ENCODE peak calls at places on chromosomes 11 and 22, in nine cellular contexts. One of them, this sample, is unnamed.
A peak's percentile ranks its signal among the peaks of the same experiment; 100 is the strongest.

GRCh38 chr11:8033312-8033715 is 46.2 kb downstream of the EIF3F start:
- DNase-seq in mucosa of descending colon: peak; percentile 62
- DNase-seq in neural progenitor cell: peak; percentile 86
- DNase-seq in body of pancreas: peak; percentile 88
- DNase-seq in Peyer's patch: peak; percentile 76
- DNase-seq in endothelial cell: peak; percentile 78
- DNase-seq in adrenal gland: peak; percentile 83
- DNase-seq in fibroblast of lung: peak; percentile 75
- DNase-seq in upper lobe of right lung: peak; percentile 79
- DNase-seq in this sample: peak; percentile 87

GRCh38 chr11:7830740-7831139 is 34.0 kb upstream of the OR5P2 start:
- DNase-seq in mucosa of descending colon: no peak
- DNase-seq in neural progenitor cell: no peak
- DNase-seq in body of pancreas: no peak
- DNase-seq in Peyer's patch: no peak
- DNase-seq in endothelial cell: no peak
- DNase-seq in adrenal gland: no peak
- DNase-seq in fibroblast of lung: no peak
- DNase-seq in upper lobe of right lung: no peak
- DNase-seq in this sample: no peak

GRCh38 chr11:43921561-43922294 is 20.7 kb upstream of the C11orf96 start:
- DNase-seq in mucosa of descending colon: no peak
- DNase-seq in neural progenitor cell: no peak
- DNase-seq in body of pancreas: no peak
- DNase-seq in Peyer's patch: no peak
- DNase-seq in endothelial cell: no peak
- DNase-seq in adrenal gland: no peak
- DNase-seq in fibroblast of lung: no peak
- DNase-seq in upper lobe of right lung: no peak
- DNase-seq in this sample: no peak

GRCh38 chr11:117318738-117319137 is 2.7 kb upstream of the BACE1 start:
- DNase-seq in mucosa of descending colon: no peak
- DNase-seq in neural progenitor cell: no peak
- DNase-seq in body of pancreas: no peak
- DNase-seq in Peyer's patch: no peak
- DNase-seq in endothelial cell: no peak
- DNase-seq in adrenal gland: no peak
- DNase-seq in fibroblast of lung: no peak
- DNase-seq in upper lobe of right lung: no peak
- DNase-seq in this sample: no peak

GRCh38 chr11:134637091-134638015 is 225.3 kb upstream of the B3GAT1 start:
- DNase-seq in mucosa of descending colon: no peak
- DNase-seq in neural progenitor cell: no peak
- DNase-seq in body of pancreas: no peak
- DNase-seq in Peyer's patch: no peak
- DNase-seq in endothelial cell: no peak
- DNase-seq in adrenal gland: no peak
- DNase-seq in fibroblast of lung: no peak
- DNase-seq in upper lobe of right lung: no peak
- DNase-seq in this sample: no peak

GRCh38 chr11:75563978-75564552 is 2.0 kb downstream of the SERPINH1 start:
- DNase-seq in mucosa of descending colon: peak; percentile 76
- DNase-seq in neural progenitor cell: peak; percentile 91
- DNase-seq in body of pancreas: peak; percentile 37
- DNase-seq in Peyer's patch: no peak
- DNase-seq in endothelial cell: peak; percentile 74
- DNase-seq in adrenal gland: peak; percentile 81
- DNase-seq in fibroblast of lung: peak; percentile 91
- DNase-seq in upper lobe of right lung: peak; percentile 77
- DNase-seq in this sample: no peak

GRCh38 chr11:117761993-117762392 is 35.0 kb downstream of the DSCAML1 start:
- DNase-seq in mucosa of descending colon: no peak
- DNase-seq in neural progenitor cell: no peak
- DNase-seq in body of pancreas: no peak
- DNase-seq in Peyer's patch: no peak
- DNase-seq in endothelial cell: no peak
- DNase-seq in adrenal gland: no peak
- DNase-seq in fibroblast of lung: no peak
- DNase-seq in upper lobe of right lung: no peak
- DNase-seq in this sample: no peak

GRCh38 chr11:44010789-44011251 is 37.0 kb upstream of the ACCSL start:
- DNase-seq in mucosa of descending colon: no peak
- DNase-seq in neural progenitor cell: no peak
- DNase-seq in body of pancreas: no peak
- DNase-seq in Peyer's patch: peak; percentile 22
- DNase-seq in endothelial cell: no peak
- DNase-seq in adrenal gland: no peak
- DNase-seq in fibroblast of lung: peak; percentile 52
- DNase-seq in upper lobe of right lung: no peak
- DNase-seq in this sample: no peak

GRCh38 chr11:69718147-69718546 is 14.3 kb upstream of the FGF19 start:
- DNase-seq in mucosa of descending colon: no peak
- DNase-seq in neural progenitor cell: peak; percentile 94
- DNase-seq in body of pancreas: no peak
- DNase-seq in Peyer's patch: no peak
- DNase-seq in endothelial cell: peak; percentile 79
- DNase-seq in adrenal gland: no peak
- DNase-seq in fibroblast of lung: no peak
- DNase-seq in upper lobe of right lung: no peak
- DNase-seq in this sample: peak; percentile 70

GRCh38 chr11:69726019-69726418 is 22.2 kb upstream of the FGF19 start:
- DNase-seq in mucosa of descending colon: no peak
- DNase-seq in neural progenitor cell: no peak
- DNase-seq in body of pancreas: no peak
- DNase-seq in Peyer's patch: no peak
- DNase-seq in endothelial cell: no peak
- DNase-seq in adrenal gland: no peak
- DNase-seq in fibroblast of lung: no peak
- DNase-seq in upper lobe of right lung: no peak
- DNase-seq in this sample: no peak

GRCh38 chr11:69718912-69719311 is 15.1 kb upstream of the FGF19 start:
- DNase-seq in mucosa of descending colon: no peak
- DNase-seq in neural progenitor cell: no peak
- DNase-seq in body of pancreas: no peak
- DNase-seq in Peyer's patch: no peak
- DNase-seq in endothelial cell: no peak
- DNase-seq in adrenal gland: no peak
- DNase-seq in fibroblast of lung: no peak
- DNase-seq in upper lobe of right lung: no peak
- DNase-seq in this sample: no peak

GRCh38 chr11:69721061-69721460 is 17.2 kb upstream of the FGF19 start:
- DNase-seq in mucosa of descending colon: no peak
- DNase-seq in neural progenitor cell: no peak
- DNase-seq in body of pancreas: no peak
- DNase-seq in Peyer's patch: no peak
- DNase-seq in endothelial cell: no peak
- DNase-seq in adrenal gland: no peak
- DNase-seq in fibroblast of lung: no peak
- DNase-seq in upper lobe of right lung: no peak
- DNase-seq in this sample: no peak

DNA sequence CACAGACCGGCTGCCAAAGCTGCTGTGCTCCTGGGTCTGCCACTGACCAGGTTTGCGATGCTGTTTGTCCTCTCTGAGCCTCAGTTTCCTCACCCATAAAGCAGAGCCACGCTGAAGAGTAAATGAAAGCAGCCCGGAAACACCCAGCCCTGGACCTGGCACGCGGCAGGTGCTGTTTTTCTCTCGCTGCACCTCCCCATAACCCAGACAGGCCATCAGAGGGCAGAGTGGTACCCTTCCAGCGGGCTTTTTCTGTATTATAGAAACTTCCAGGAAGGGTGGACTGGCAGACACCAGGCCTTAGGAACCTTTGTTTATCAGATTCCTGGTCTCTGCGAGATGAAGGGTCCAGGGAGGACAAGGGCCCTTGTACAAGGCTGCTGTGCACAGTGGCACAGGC is 17.9 kb upstream of the FGF19 start:
- DNase-seq in mucosa of descending colon: no peak
- DNase-seq in neural progenitor cell: peak; percentile 49
- DNase-seq in body of pancreas: peak; percentile 36
- DNase-seq in Peyer's patch: no peak
- DNase-seq in endothelial cell: no peak
- DNase-seq in adrenal gland: no peak
- DNase-seq in fibroblast of lung: no peak
- DNase-seq in upper lobe of right lung: no peak
- DNase-seq in this sample: no peak
- TF ChIP-seq CTCF in mucosa of descending colon: no peak
- TF ChIP-seq CTCF in neural progenitor cell: peak; percentile 57
- TF ChIP-seq CTCF in body of pancreas: peak; percentile 36
- TF ChIP-seq CTCF in Peyer's patch: peak; percentile 47
- TF ChIP-seq CTCF in endothelial cell: no peak
- TF ChIP-seq CTCF in adrenal gland: no peak
- TF ChIP-seq CTCF in fibroblast of lung: no peak
- TF ChIP-seq CTCF in upper lobe of right lung: no peak
- TF ChIP-seq CTCF in this sample: no peak

GRCh38 chr22:45091254-45091854 is 72.4 kb upstream of the NUP50 start:
- DNase-seq in mucosa of descending colon: no peak
- DNase-seq in neural progenitor cell: no peak
- DNase-seq in body of pancreas: no peak
- DNase-seq in Peyer's patch: no peak
- DNase-seq in endothelial cell: no peak
- DNase-seq in adrenal gland: no peak
- DNase-seq in fibroblast of lung: no peak
- DNase-seq in upper lobe of right lung: no peak
- DNase-seq in this sample: no peak

GRCh38 chr22:45087802-45088201 is 75.9 kb upstream of the NUP50 start:
- DNase-seq in mucosa of descending colon: no peak
- DNase-seq in neural progenitor cell: no peak
- DNase-seq in body of pancreas: no peak
- DNase-seq in Peyer's patch: no peak
- DNase-seq in endothelial cell: no peak
- DNase-seq in adrenal gland: no peak
- DNase-seq in fibroblast of lung: peak; percentile 39
- DNase-seq in upper lobe of right lung: no peak
- DNase-seq in this sample: no peak

GRCh38 chr22:45092644-45093043 is 71.1 kb upstream of the NUP50 start:
- DNase-seq in mucosa of descending colon: no peak
- DNase-seq in neural progenitor cell: no peak
- DNase-seq in body of pancreas: no peak
- DNase-seq in Peyer's patch: no peak
- DNase-seq in endothelial cell: no peak
- DNase-seq in adrenal gland: no peak
- DNase-seq in fibroblast of lung: no peak
- DNase-seq in upper lobe of right lung: no peak
- DNase-seq in this sample: no peak

GRCh38 chr22:45094081-45094720 is 69.5 kb upstream of the NUP50 start:
- DNase-seq in mucosa of descending colon: no peak
- DNase-seq in neural progenitor cell: no peak
- DNase-seq in body of pancreas: no peak
- DNase-seq in Peyer's patch: no peak
- DNase-seq in endothelial cell: no peak
- DNase-seq in adrenal gland: no peak
- DNase-seq in fibroblast of lung: no peak
- DNase-seq in upper lobe of right lung: no peak
- DNase-seq in this sample: no peak

DNA sequence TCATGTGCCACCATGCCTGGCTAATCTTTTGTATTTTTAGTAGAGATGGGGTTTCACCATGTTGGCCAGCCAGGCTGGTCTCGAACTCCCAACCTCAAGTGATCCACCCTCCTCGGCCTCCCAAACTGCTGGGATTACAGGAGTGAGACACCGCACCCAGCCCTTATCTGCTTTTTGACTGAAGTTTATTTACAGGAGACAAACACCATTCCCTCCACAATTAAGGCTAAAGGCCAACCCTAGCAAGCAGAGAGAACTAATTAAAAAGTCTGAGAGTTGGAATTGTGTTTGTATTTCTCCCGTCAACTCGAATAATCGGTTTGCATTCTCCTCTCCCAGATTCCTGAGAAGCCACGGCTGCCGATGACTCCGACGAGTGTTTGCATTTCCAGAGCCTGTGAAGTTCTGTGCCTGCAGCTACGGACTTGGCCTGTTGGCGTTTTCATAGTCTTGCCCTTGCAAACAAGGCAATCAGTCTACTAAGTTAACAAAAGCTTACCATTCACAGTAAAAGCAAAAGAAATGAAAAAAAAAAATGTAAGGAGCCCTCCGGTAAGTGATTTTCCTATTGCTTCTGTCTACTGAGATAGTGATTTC is 73.3 kb upstream of the NUP50 start:
- DNase-seq in mucosa of descending colon: no peak
- DNase-seq in neural progenitor cell: peak; percentile 79
- DNase-seq in body of pancreas: peak; percentile 20
- DNase-seq in Peyer's patch: no peak
- DNase-seq in endothelial cell: no peak
- DNase-seq in adrenal gland: no peak
- DNase-seq in fibroblast of lung: peak; percentile 59
- DNase-seq in upper lobe of right lung: no peak
- DNase-seq in this sample: no peak
- TF ChIP-seq CTCF in mucosa of descending colon: no peak
- TF ChIP-seq CTCF in neural progenitor cell: peak; percentile 17
- TF ChIP-seq CTCF in body of pancreas: no peak
- TF ChIP-seq CTCF in Peyer's patch: peak; percentile 17
- TF ChIP-seq CTCF in endothelial cell: no peak
- TF ChIP-seq CTCF in adrenal gland: no peak
- TF ChIP-seq CTCF in fibroblast of lung: no peak
- TF ChIP-seq CTCF in upper lobe of right lung: no peak
- TF ChIP-seq CTCF in this sample: no peak

DNA sequence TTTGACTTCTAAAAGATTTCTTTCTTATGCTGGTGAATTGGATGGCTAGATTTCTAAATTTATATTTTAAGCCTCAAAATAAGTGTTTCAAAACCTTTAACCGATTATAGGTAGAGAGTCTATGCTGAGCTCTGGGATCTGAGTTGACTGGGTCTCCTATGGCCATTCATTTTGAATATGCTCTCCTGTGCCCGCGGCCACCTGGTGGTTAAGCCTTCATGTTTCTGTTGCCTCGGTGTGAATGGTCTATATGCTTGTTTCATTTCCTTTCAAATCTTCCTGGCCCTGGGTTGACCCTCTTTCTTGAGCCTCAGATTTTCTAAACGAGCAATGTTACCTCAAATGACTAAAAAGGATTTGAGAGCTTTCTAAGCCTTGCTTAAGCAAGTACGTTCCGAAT is 789.3 kb upstream of the KIRREL3 start:
- DNase-seq in mucosa of descending colon: no peak
- DNase-seq in neural progenitor cell: peak; percentile 54
- DNase-seq in body of pancreas: no peak
- DNase-seq in Peyer's patch: no peak
- DNase-seq in endothelial cell: peak; percentile 59
- DNase-seq in adrenal gland: no peak
- DNase-seq in fibroblast of lung: peak; percentile 1
- DNase-seq in upper lobe of right lung: no peak
- DNase-seq in this sample: no peak
- TF ChIP-seq CTCF in mucosa of descending colon: no peak
- TF ChIP-seq CTCF in neural progenitor cell: peak; percentile 59
- TF ChIP-seq CTCF in body of pancreas: peak; percentile 24
- TF ChIP-seq CTCF in Peyer's patch: peak; percentile 16
- TF ChIP-seq CTCF in endothelial cell: peak; percentile 58
- TF ChIP-seq CTCF in adrenal gland: no peak
- TF ChIP-seq CTCF in fibroblast of lung: no peak
- TF ChIP-seq CTCF in upper lobe of right lung: no peak
- TF ChIP-seq CTCF in this sample: no peak

GRCh38 chr11:62064221-62064620 is 59.6 kb upstream of the INCENP start:
- DNase-seq in mucosa of descending colon: no peak
- DNase-seq in neural progenitor cell: no peak
- DNase-seq in body of pancreas: no peak
- DNase-seq in Peyer's patch: no peak
- DNase-seq in endothelial cell: no peak
- DNase-seq in adrenal gland: no peak
- DNase-seq in fibroblast of lung: no peak
- DNase-seq in upper lobe of right lung: no peak
- DNase-seq in this sample: no peak

GRCh38 chr11:62055970-62056369 is 67.8 kb upstream of the INCENP start:
- DNase-seq in mucosa of descending colon: no peak
- DNase-seq in neural progenitor cell: no peak
- DNase-seq in body of pancreas: no peak
- DNase-seq in Peyer's patch: no peak
- DNase-seq in endothelial cell: no peak
- DNase-seq in adrenal gland: no peak
- DNase-seq in fibroblast of lung: no peak
- DNase-seq in upper lobe of right lung: no peak
- DNase-seq in this sample: no peak

GRCh38 chr11:62057069-62057468 is 66.7 kb upstream of the INCENP start:
- DNase-seq in mucosa of descending colon: no peak
- DNase-seq in neural progenitor cell: no peak
- DNase-seq in body of pancreas: no peak
- DNase-seq in Peyer's patch: no peak
- DNase-seq in endothelial cell: no peak
- DNase-seq in adrenal gland: no peak
- DNase-seq in fibroblast of lung: no peak
- DNase-seq in upper lobe of right lung: no peak
- DNase-seq in this sample: no peak

GRCh38 chr11:62062223-62062861 is 61.5 kb upstream of the INCENP start:
- DNase-seq in mucosa of descending colon: no peak
- DNase-seq in neural progenitor cell: no peak
- DNase-seq in body of pancreas: no peak
- DNase-seq in Peyer's patch: no peak
- DNase-seq in endothelial cell: no peak
- DNase-seq in adrenal gland: no peak
- DNase-seq in fibroblast of lung: no peak
- DNase-seq in upper lobe of right lung: peak; percentile 15
- DNase-seq in this sample: no peak

DNA sequence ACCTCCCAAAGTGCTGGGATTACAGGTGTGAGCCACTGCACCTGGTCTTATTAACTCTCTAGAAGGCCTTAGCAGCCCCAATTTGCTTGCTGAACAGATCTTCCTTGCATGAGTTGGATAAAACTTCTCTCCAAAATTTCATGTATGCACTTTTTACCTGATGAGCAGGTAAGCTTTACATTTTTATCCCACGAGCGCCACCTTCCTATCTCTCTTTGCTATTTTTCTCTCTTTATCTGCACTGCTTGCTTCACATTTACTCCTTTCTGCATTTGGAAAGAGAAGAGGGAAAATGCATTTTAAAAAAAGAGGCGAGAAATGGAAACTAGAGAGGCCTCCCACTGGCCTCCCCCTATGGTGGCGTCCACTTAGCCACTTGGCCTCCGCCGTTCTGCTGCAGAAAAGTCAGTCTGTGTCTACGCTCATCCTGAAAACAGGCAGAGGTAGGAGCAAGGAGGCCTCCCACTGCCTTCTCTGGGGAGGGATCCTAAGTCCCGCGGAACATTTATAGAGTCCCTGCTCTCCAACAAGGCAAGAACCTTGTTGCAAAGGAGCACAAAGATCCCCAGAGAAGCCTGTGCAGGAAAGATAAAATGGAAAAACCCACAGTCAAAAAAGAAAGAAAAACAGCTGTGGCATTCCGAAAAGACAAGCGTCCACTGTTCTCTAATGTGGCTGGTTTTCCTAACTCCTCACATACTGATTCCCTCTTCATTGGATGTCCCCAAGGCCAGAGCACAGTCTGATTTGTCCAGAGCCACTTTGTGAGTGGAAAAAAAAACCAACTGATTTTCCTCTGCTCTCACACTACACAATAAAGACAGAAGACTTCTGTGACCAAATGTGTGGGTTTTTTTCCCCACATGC is 62.2 kb upstream of the INCENP start:
- DNase-seq in mucosa of descending colon: no peak
- DNase-seq in neural progenitor cell: no peak
- DNase-seq in body of pancreas: peak; percentile 29
- DNase-seq in Peyer's patch: no peak
- DNase-seq in endothelial cell: no peak
- DNase-seq in adrenal gland: no peak
- DNase-seq in fibroblast of lung: no peak
- DNase-seq in upper lobe of right lung: no peak
- DNase-seq in this sample: no peak
- TF ChIP-seq CTCF in mucosa of descending colon: no peak
- TF ChIP-seq CTCF in neural progenitor cell: peak; percentile 15
- TF ChIP-seq CTCF in body of pancreas: peak; percentile 78
- TF ChIP-seq CTCF in Peyer's patch: peak; percentile 51
- TF ChIP-seq CTCF in endothelial cell: no peak
- TF ChIP-seq CTCF in adrenal gland: no peak
- TF ChIP-seq CTCF in fibroblast of lung: no peak
- TF ChIP-seq CTCF in upper lobe of right lung: no peak
- TF ChIP-seq CTCF in this sample: no peak

This sample was measured in GM10248.